ENCODE peak calls at places on chromosomes 6 and 20, in seven cellular contexts. One of them, this sample, is unnamed.

GRCh38 chr6:71157350-71157749 is 131.3 kb upstream of the OGFRL1 start:
- DNase-seq in IMR-90: no peak
- DNase-seq in trophoblast cell: no peak
- DNase-seq in kidney glomerular epithelial cell: no peak
- DNase-seq in foreskin fibroblast: no peak
- DNase-seq in WERI-Rb-1: no peak
- DNase-seq in stimulated activated CD4-positive, alpha-beta T cell treated with anti-CD3 and anti-CD28 coated beads, Interleukin-2, amount 100 ng/mL, for 48 hours: no peak
- DNase-seq in this sample: no peak

GRCh38 chr6:119284861-119285521 is 64.6 kb downstream of the MAN1A1 start:
- DNase-seq in IMR-90: no peak
- DNase-seq in trophoblast cell: peak
- DNase-seq in kidney glomerular epithelial cell: no peak
- DNase-seq in foreskin fibroblast: no peak
- DNase-seq in WERI-Rb-1: peak
- DNase-seq in stimulated activated CD4-positive, alpha-beta T cell treated with anti-CD3 and anti-CD28 coated beads, Interleukin-2, amount 100 ng/mL, for 48 hours: no peak
- DNase-seq in this sample: no peak

GRCh38 chr6:30711758-30712380 is 5.2 kb downstream of the MDC1 start:
- DNase-seq in IMR-90: no peak
- DNase-seq in trophoblast cell: no peak
- DNase-seq in kidney glomerular epithelial cell: no peak
- DNase-seq in foreskin fibroblast: no peak
- DNase-seq in WERI-Rb-1: no peak
- DNase-seq in stimulated activated CD4-positive, alpha-beta T cell treated with anti-CD3 and anti-CD28 coated beads, Interleukin-2, amount 100 ng/mL, for 48 hours: no peak
- DNase-seq in this sample: no peak

GRCh38 chr20:41201760-41202159 is 64.4 kb downstream of the PLCG1 start:
- DNase-seq in IMR-90: no peak
- DNase-seq in trophoblast cell: no peak
- DNase-seq in kidney glomerular epithelial cell: no peak
- DNase-seq in foreskin fibroblast: no peak
- DNase-seq in WERI-Rb-1: no peak
- DNase-seq in stimulated activated CD4-positive, alpha-beta T cell treated with anti-CD3 and anti-CD28 coated beads, Interleukin-2, amount 100 ng/mL, for 48 hours: no peak
- DNase-seq in this sample: no peak

GRCh38 chr6:167464177-167464576 is 139.3 kb downstream of the TTLL2 start:
- DNase-seq in IMR-90: no peak
- DNase-seq in trophoblast cell: no peak
- DNase-seq in kidney glomerular epithelial cell: no peak
- DNase-seq in foreskin fibroblast: no peak
- DNase-seq in WERI-Rb-1: no peak
- DNase-seq in stimulated activated CD4-positive, alpha-beta T cell treated with anti-CD3 and anti-CD28 coated beads, Interleukin-2, amount 100 ng/mL, for 48 hours: no peak
- DNase-seq in this sample: no peak

GRCh38 chr6:31581511-31582229 is 554 bp downstream of the LTB start:
- DNase-seq in IMR-90: no peak
- DNase-seq in trophoblast cell: no peak
- DNase-seq in kidney glomerular epithelial cell: no peak
- DNase-seq in foreskin fibroblast: no peak
- DNase-seq in WERI-Rb-1: no peak
- DNase-seq in stimulated activated CD4-positive, alpha-beta T cell treated with anti-CD3 and anti-CD28 coated beads, Interleukin-2, amount 100 ng/mL, for 48 hours: no peak
- DNase-seq in this sample: no peak

GRCh38 chr6:26163733-26164505 is 76.7 kb downstream of the HFE start:
- DNase-seq in IMR-90: no peak
- DNase-seq in trophoblast cell: no peak
- DNase-seq in kidney glomerular epithelial cell: no peak
- DNase-seq in foreskin fibroblast: no peak
- DNase-seq in WERI-Rb-1: no peak
- DNase-seq in stimulated activated CD4-positive, alpha-beta T cell treated with anti-CD3 and anti-CD28 coated beads, Interleukin-2, amount 100 ng/mL, for 48 hours: no peak
- DNase-seq in this sample: no peak

GRCh38 chr6:27893059-27893835 is 18.9 kb downstream of the OR2B2 start:
- DNase-seq in IMR-90: peak
- DNase-seq in trophoblast cell: peak
- DNase-seq in kidney glomerular epithelial cell: peak
- DNase-seq in foreskin fibroblast: peak
- DNase-seq in WERI-Rb-1: peak
- DNase-seq in stimulated activated CD4-positive, alpha-beta T cell treated with anti-CD3 and anti-CD28 coated beads, Interleukin-2, amount 100 ng/mL, for 48 hours: peak
- DNase-seq in this sample: peak

GRCh38 chr20:43682446-43682845 is 15.5 kb downstream of the MYBL2 start:
- DNase-seq in IMR-90: no peak
- DNase-seq in trophoblast cell: no peak
- DNase-seq in kidney glomerular epithelial cell: no peak
- DNase-seq in foreskin fibroblast: no peak
- DNase-seq in WERI-Rb-1: no peak
- DNase-seq in stimulated activated CD4-positive, alpha-beta T cell treated with anti-CD3 and anti-CD28 coated beads, Interleukin-2, amount 100 ng/mL, for 48 hours: no peak
- DNase-seq in this sample: no peak

GRCh38 chr20:45368221-45368980 is 5.4 kb downstream of the SYS1 start:
- DNase-seq in IMR-90: no peak
- DNase-seq in trophoblast cell: peak
- DNase-seq in kidney glomerular epithelial cell: no peak
- DNase-seq in foreskin fibroblast: no peak
- DNase-seq in WERI-Rb-1: no peak
- DNase-seq in stimulated activated CD4-positive, alpha-beta T cell treated with anti-CD3 and anti-CD28 coated beads, Interleukin-2, amount 100 ng/mL, for 48 hours: no peak
- DNase-seq in this sample: no peak

GRCh38 chr6:53603381-53604121 is 58.6 kb upstream of the GCLC start:
- DNase-seq in IMR-90: peak
- DNase-seq in trophoblast cell: no peak
- DNase-seq in kidney glomerular epithelial cell: no peak
- DNase-seq in foreskin fibroblast: peak
- DNase-seq in WERI-Rb-1: no peak
- DNase-seq in stimulated activated CD4-positive, alpha-beta T cell treated with anti-CD3 and anti-CD28 coated beads, Interleukin-2, amount 100 ng/mL, for 48 hours: no peak
- DNase-seq in this sample: peak

GRCh38 chr6:30926644-30927043 is 5.3 kb downstream of the SFTA2 start:
- DNase-seq in IMR-90: no peak
- DNase-seq in trophoblast cell: no peak
- DNase-seq in kidney glomerular epithelial cell: peak
- DNase-seq in foreskin fibroblast: no peak
- DNase-seq in WERI-Rb-1: no peak
- DNase-seq in stimulated activated CD4-positive, alpha-beta T cell treated with anti-CD3 and anti-CD28 coated beads, Interleukin-2, amount 100 ng/mL, for 48 hours: no peak
- DNase-seq in this sample: peak

GRCh38 chr20:2133318-2134183 is 31.9 kb downstream of the STK35 start:
- DNase-seq in IMR-90: peak
- DNase-seq in trophoblast cell: peak
- DNase-seq in kidney glomerular epithelial cell: peak
- DNase-seq in foreskin fibroblast: peak
- DNase-seq in WERI-Rb-1: no peak
- DNase-seq in stimulated activated CD4-positive, alpha-beta T cell treated with anti-CD3 and anti-CD28 coated beads, Interleukin-2, amount 100 ng/mL, for 48 hours: no peak
- DNase-seq in this sample: peak

GRCh38 chr20:47353224-47353696 is 3.2 kb downstream of the ZMYND8 start:
- DNase-seq in IMR-90: no peak
- DNase-seq in trophoblast cell: no peak
- DNase-seq in kidney glomerular epithelial cell: no peak
- DNase-seq in foreskin fibroblast: no peak
- DNase-seq in WERI-Rb-1: no peak
- DNase-seq in stimulated activated CD4-positive, alpha-beta T cell treated with anti-CD3 and anti-CD28 coated beads, Interleukin-2, amount 100 ng/mL, for 48 hours: no peak
- DNase-seq in this sample: no peak

GRCh38 chr6:161443868-161444267 is 170.0 kb upstream of the AGPAT4 start:
- DNase-seq in IMR-90: no peak
- DNase-seq in trophoblast cell: no peak
- DNase-seq in kidney glomerular epithelial cell: peak
- DNase-seq in foreskin fibroblast: no peak
- DNase-seq in WERI-Rb-1: no peak
- DNase-seq in stimulated activated CD4-positive, alpha-beta T cell treated with anti-CD3 and anti-CD28 coated beads, Interleukin-2, amount 100 ng/mL, for 48 hours: no peak
- DNase-seq in this sample: peak

GRCh38 chr6:110048221-110048875 is 70.2 kb downstream of the GPR6 start:
- DNase-seq in IMR-90: no peak
- DNase-seq in trophoblast cell: peak
- DNase-seq in kidney glomerular epithelial cell: no peak
- DNase-seq in foreskin fibroblast: no peak
- DNase-seq in WERI-Rb-1: peak
- DNase-seq in stimulated activated CD4-positive, alpha-beta T cell treated with anti-CD3 and anti-CD28 coated beads, Interleukin-2, amount 100 ng/mL, for 48 hours: no peak
- DNase-seq in this sample: no peak

GRCh38 chr6:135475292-135475886 is 22.2 kb downstream of the AHI1 start:
- DNase-seq in IMR-90: peak
- DNase-seq in trophoblast cell: no peak
- DNase-seq in kidney glomerular epithelial cell: no peak
- DNase-seq in foreskin fibroblast: peak
- DNase-seq in WERI-Rb-1: no peak
- DNase-seq in stimulated activated CD4-positive, alpha-beta T cell treated with anti-CD3 and anti-CD28 coated beads, Interleukin-2, amount 100 ng/mL, for 48 hours: no peak
- DNase-seq in this sample: no peak

GRCh38 chr20:61538481-61539265 is 286.6 kb downstream of the CDH4 start:
- DNase-seq in IMR-90: no peak
- DNase-seq in trophoblast cell: no peak
- DNase-seq in kidney glomerular epithelial cell: no peak
- DNase-seq in foreskin fibroblast: no peak
- DNase-seq in WERI-Rb-1: no peak
- DNase-seq in stimulated activated CD4-positive, alpha-beta T cell treated with anti-CD3 and anti-CD28 coated beads, Interleukin-2, amount 100 ng/mL, for 48 hours: no peak
- DNase-seq in this sample: no peak

GRCh38 chr6:144320746-144321145 is 35.6 kb downstream of the UTRN start:
- DNase-seq in IMR-90: no peak
- DNase-seq in trophoblast cell: no peak
- DNase-seq in kidney glomerular epithelial cell: no peak
- DNase-seq in foreskin fibroblast: no peak
- DNase-seq in WERI-Rb-1: no peak
- DNase-seq in stimulated activated CD4-positive, alpha-beta T cell treated with anti-CD3 and anti-CD28 coated beads, Interleukin-2, amount 100 ng/mL, for 48 hours: no peak
- DNase-seq in this sample: no peak

GRCh38 chr6:144190593-144190992 is 40.3 kb downstream of the STX11 start:
- DNase-seq in IMR-90: peak
- DNase-seq in trophoblast cell: peak
- DNase-seq in kidney glomerular epithelial cell: peak
- DNase-seq in foreskin fibroblast: peak
- DNase-seq in WERI-Rb-1: no peak
- DNase-seq in stimulated activated CD4-positive, alpha-beta T cell treated with anti-CD3 and anti-CD28 coated beads, Interleukin-2, amount 100 ng/mL, for 48 hours: no peak
- DNase-seq in this sample: peak

GRCh38 chr20:34709836-34710567 is 5.9 kb downstream of the TP53INP2 start:
- DNase-seq in IMR-90: peak
- DNase-seq in trophoblast cell: peak
- DNase-seq in kidney glomerular epithelial cell: no peak
- DNase-seq in foreskin fibroblast: peak
- DNase-seq in WERI-Rb-1: peak
- DNase-seq in stimulated activated CD4-positive, alpha-beta T cell treated with anti-CD3 and anti-CD28 coated beads, Interleukin-2, amount 100 ng/mL, for 48 hours: no peak
- DNase-seq in this sample: peak

GRCh38 chr20:64048402-64049044 is 916 bp downstream of the SOX18 start:
- DNase-seq in IMR-90: no peak
- DNase-seq in trophoblast cell: no peak
- DNase-seq in kidney glomerular epithelial cell: no peak
- DNase-seq in foreskin fibroblast: no peak
- DNase-seq in WERI-Rb-1: no peak
- DNase-seq in stimulated activated CD4-positive, alpha-beta T cell treated with anti-CD3 and anti-CD28 coated beads, Interleukin-2, amount 100 ng/mL, for 48 hours: no peak
- DNase-seq in this sample: no peak

GRCh38 chr6:39107034-39107433 is 8.0 kb downstream of the SAYSD1 start:
- DNase-seq in IMR-90: no peak
- DNase-seq in trophoblast cell: no peak
- DNase-seq in kidney glomerular epithelial cell: no peak
- DNase-seq in foreskin fibroblast: no peak
- DNase-seq in WERI-Rb-1: no peak
- DNase-seq in stimulated activated CD4-positive, alpha-beta T cell treated with anti-CD3 and anti-CD28 coated beads, Interleukin-2, amount 100 ng/mL, for 48 hours: no peak
- DNase-seq in this sample: no peak

GRCh38 chr6:10655508-10656055 is 38.8 kb downstream of the C6orf52 start:
- DNase-seq in IMR-90: no peak
- DNase-seq in trophoblast cell: no peak
- DNase-seq in kidney glomerular epithelial cell: no peak
- DNase-seq in foreskin fibroblast: no peak
- DNase-seq in WERI-Rb-1: no peak
- DNase-seq in stimulated activated CD4-positive, alpha-beta T cell treated with anti-CD3 and anti-CD28 coated beads, Interleukin-2, amount 100 ng/mL, for 48 hours: no peak
- DNase-seq in this sample: no peak

GRCh38 chr20:23253524-23253923 is 97.1 kb upstream of the NXT1 start:
- DNase-seq in IMR-90: no peak
- DNase-seq in trophoblast cell: no peak
- DNase-seq in kidney glomerular epithelial cell: no peak
- DNase-seq in foreskin fibroblast: no peak
- DNase-seq in WERI-Rb-1: no peak
- DNase-seq in stimulated activated CD4-positive, alpha-beta T cell treated with anti-CD3 and anti-CD28 coated beads, Interleukin-2, amount 100 ng/mL, for 48 hours: no peak
- DNase-seq in this sample: no peak

GRCh38 chr6:144262470-144263369 is 22.4 kb upstream of the UTRN start:
- DNase-seq in IMR-90: no peak
- DNase-seq in trophoblast cell: no peak
- DNase-seq in kidney glomerular epithelial cell: no peak
- DNase-seq in foreskin fibroblast: peak
- DNase-seq in WERI-Rb-1: no peak
- DNase-seq in stimulated activated CD4-positive, alpha-beta T cell treated with anti-CD3 and anti-CD28 coated beads, Interleukin-2, amount 100 ng/mL, for 48 hours: no peak
- DNase-seq in this sample: no peak

GRCh38 chr6:30074331-30075093 is 1.1 kb downstream of the RNF39 start:
- DNase-seq in IMR-90: no peak
- DNase-seq in trophoblast cell: no peak
- DNase-seq in kidney glomerular epithelial cell: no peak
- DNase-seq in foreskin fibroblast: no peak
- DNase-seq in WERI-Rb-1: no peak
- DNase-seq in stimulated activated CD4-positive, alpha-beta T cell treated with anti-CD3 and anti-CD28 coated beads, Interleukin-2, amount 100 ng/mL, for 48 hours: no peak
- DNase-seq in this sample: no peak

GRCh38 chr6:145017516-145017915 is 717.8 kb downstream of the EPM2A start:
- DNase-seq in IMR-90: peak
- DNase-seq in trophoblast cell: no peak
- DNase-seq in kidney glomerular epithelial cell: no peak
- DNase-seq in foreskin fibroblast: peak
- DNase-seq in WERI-Rb-1: no peak
- DNase-seq in stimulated activated CD4-positive, alpha-beta T cell treated with anti-CD3 and anti-CD28 coated beads, Interleukin-2, amount 100 ng/mL, for 48 hours: no peak
- DNase-seq in this sample: no peak

GRCh38 chr6:141354191-141354950 is 778.4 kb upstream of the GJE1 start:
- DNase-seq in IMR-90: no peak
- DNase-seq in trophoblast cell: peak
- DNase-seq in kidney glomerular epithelial cell: no peak
- DNase-seq in foreskin fibroblast: no peak
- DNase-seq in WERI-Rb-1: no peak
- DNase-seq in stimulated activated CD4-positive, alpha-beta T cell treated with anti-CD3 and anti-CD28 coated beads, Interleukin-2, amount 100 ng/mL, for 48 hours: no peak
- DNase-seq in this sample: no peak

This sample was measured in astrocyte.